ENCODE peak calls at places on chromosomes 12 and 14, in six cellular contexts. One of them, this sample, is unnamed.

GRCh38 chr14:31425905-31426304 is 5.6 kb upstream of the HEATR5A start:
- DNase-seq in CD8-positive, alpha-beta T cell: no peak
- DNase-seq in GM06990: no peak
- DNase-seq in tibial nerve: no peak
- DNase-seq in stimulated activated CD4-positive, alpha-beta T cell treated with anti-CD3 and anti-CD28 coated beads, Interleukin-1b, Interleukin-23, amount 100 ng/mL, for 24 hours: no peak
- DNase-seq in caudate nucleus: no peak
- DNase-seq in this sample: no peak

GRCh38 chr12:54935235-54935951 is 49.2 kb downstream of the TESPA1 start:
- DNase-seq in caudate nucleus: peak; percentile 17
- DNase-seq in stimulated activated CD4-positive, alpha-beta T cell treated with anti-CD3 and anti-CD28 coated beads, Interleukin-1b, Interleukin-23, amount 100 ng/mL, for 24 hours: no peak
- DNase-seq in GM06990: peak; percentile 69
- DNase-seq in CD8-positive, alpha-beta T cell: peak; percentile 12
- DNase-seq in tibial nerve: no peak
- DNase-seq in this sample: no peak

GRCh38 chr14:64387232-64387737 is 868 bp upstream of the MTHFD1 start:
- DNase-seq in stimulated activated CD4-positive, alpha-beta T cell treated with anti-CD3 and anti-CD28 coated beads, Interleukin-1b, Interleukin-23, amount 100 ng/mL, for 24 hours: no peak
- DNase-seq in GM06990: no peak
- DNase-seq in caudate nucleus: peak; percentile 10
- DNase-seq in CD8-positive, alpha-beta T cell: no peak
- DNase-seq in tibial nerve: peak; percentile 20
- DNase-seq in this sample: peak; percentile 92

GRCh38 chr14:74577247-74577947 is 34.6 kb downstream of the LTBP2 start:
- DNase-seq in GM06990: no peak
- DNase-seq in caudate nucleus: no peak
- DNase-seq in stimulated activated CD4-positive, alpha-beta T cell treated with anti-CD3 and anti-CD28 coated beads, Interleukin-1b, Interleukin-23, amount 100 ng/mL, for 24 hours: no peak
- DNase-seq in CD8-positive, alpha-beta T cell: no peak
- DNase-seq in tibial nerve: peak; percentile 77
- DNase-seq in this sample: no peak

GRCh38 chr14:97791906-97792305 is 994.7 kb downstream of the VRK1 start:
- DNase-seq in GM06990: no peak
- DNase-seq in caudate nucleus: no peak
- DNase-seq in stimulated activated CD4-positive, alpha-beta T cell treated with anti-CD3 and anti-CD28 coated beads, Interleukin-1b, Interleukin-23, amount 100 ng/mL, for 24 hours: no peak
- DNase-seq in tibial nerve: no peak
- DNase-seq in CD8-positive, alpha-beta T cell: no peak
- DNase-seq in this sample: no peak

GRCh38 chr12:130344529-130344928 is 6.8 kb downstream of the PIWIL1 start:
- DNase-seq in stimulated activated CD4-positive, alpha-beta T cell treated with anti-CD3 and anti-CD28 coated beads, Interleukin-1b, Interleukin-23, amount 100 ng/mL, for 24 hours: no peak
- DNase-seq in caudate nucleus: no peak
- DNase-seq in tibial nerve: no peak
- DNase-seq in CD8-positive, alpha-beta T cell: no peak
- DNase-seq in GM06990: no peak
- DNase-seq in this sample: no peak

GRCh38 chr12:11815397-11815796 is 165.9 kb downstream of the ETV6 start:
- DNase-seq in caudate nucleus: no peak
- DNase-seq in tibial nerve: no peak
- DNase-seq in stimulated activated CD4-positive, alpha-beta T cell treated with anti-CD3 and anti-CD28 coated beads, Interleukin-1b, Interleukin-23, amount 100 ng/mL, for 24 hours: no peak
- DNase-seq in GM06990: no peak
- DNase-seq in CD8-positive, alpha-beta T cell: no peak
- DNase-seq in this sample: no peak

GRCh38 chr12:45299132-45299692 is 83.3 kb downstream of the ANO6 start:
- DNase-seq in tibial nerve: no peak
- DNase-seq in GM06990: no peak
- DNase-seq in CD8-positive, alpha-beta T cell: no peak
- DNase-seq in stimulated activated CD4-positive, alpha-beta T cell treated with anti-CD3 and anti-CD28 coated beads, Interleukin-1b, Interleukin-23, amount 100 ng/mL, for 24 hours: no peak
- DNase-seq in caudate nucleus: no peak
- DNase-seq in this sample: no peak

GRCh38 chr14:79254069-79254775 is 957.1 kb downstream of the DIO2 start:
- DNase-seq in tibial nerve: no peak
- DNase-seq in stimulated activated CD4-positive, alpha-beta T cell treated with anti-CD3 and anti-CD28 coated beads, Interleukin-1b, Interleukin-23, amount 100 ng/mL, for 24 hours: no peak
- DNase-seq in caudate nucleus: no peak
- DNase-seq in CD8-positive, alpha-beta T cell: no peak
- DNase-seq in GM06990: no peak
- DNase-seq in this sample: no peak

GRCh38 chr12:52818376-52818775 is 4.5 kb upstream of the KRT4 start:
- DNase-seq in CD8-positive, alpha-beta T cell: no peak
- DNase-seq in stimulated activated CD4-positive, alpha-beta T cell treated with anti-CD3 and anti-CD28 coated beads, Interleukin-1b, Interleukin-23, amount 100 ng/mL, for 24 hours: no peak
- DNase-seq in GM06990: no peak
- DNase-seq in caudate nucleus: no peak
- DNase-seq in tibial nerve: no peak
- DNase-seq in this sample: no peak

GRCh38 chr12:118102609-118103008 is 1.2 kb downstream of the VSIG10 start:
- DNase-seq in CD8-positive, alpha-beta T cell: no peak
- DNase-seq in caudate nucleus: no peak
- DNase-seq in GM06990: no peak
- DNase-seq in stimulated activated CD4-positive, alpha-beta T cell treated with anti-CD3 and anti-CD28 coated beads, Interleukin-1b, Interleukin-23, amount 100 ng/mL, for 24 hours: no peak
- DNase-seq in tibial nerve: no peak
- DNase-seq in this sample: no peak

GRCh38 chr14:94041551-94042346 is 15.6 kb downstream of the OTUB2 start:
- DNase-seq in stimulated activated CD4-positive, alpha-beta T cell treated with anti-CD3 and anti-CD28 coated beads, Interleukin-1b, Interleukin-23, amount 100 ng/mL, for 24 hours: no peak
- DNase-seq in CD8-positive, alpha-beta T cell: no peak
- DNase-seq in tibial nerve: no peak
- DNase-seq in caudate nucleus: no peak
- DNase-seq in GM06990: no peak
- DNase-seq in this sample: no peak

GRCh38 chr14:65250162-65250495 is 147.8 kb upstream of the MAX start:
- DNase-seq in stimulated activated CD4-positive, alpha-beta T cell treated with anti-CD3 and anti-CD28 coated beads, Interleukin-1b, Interleukin-23, amount 100 ng/mL, for 24 hours: no peak
- DNase-seq in caudate nucleus: no peak
- DNase-seq in tibial nerve: no peak
- DNase-seq in GM06990: no peak
- DNase-seq in CD8-positive, alpha-beta T cell: no peak
- DNase-seq in this sample: no peak

GRCh38 chr12:108455706-108456105 is 59.4 kb upstream of the FICD start:
- DNase-seq in stimulated activated CD4-positive, alpha-beta T cell treated with anti-CD3 and anti-CD28 coated beads, Interleukin-1b, Interleukin-23, amount 100 ng/mL, for 24 hours: no peak
- DNase-seq in caudate nucleus: no peak
- DNase-seq in tibial nerve: no peak
- DNase-seq in GM06990: peak; percentile 40
- DNase-seq in CD8-positive, alpha-beta T cell: no peak
- DNase-seq in this sample: no peak

GRCh38 chr12:3532931-3533702 is 42.1 kb downstream of the PRMT8 start:
- DNase-seq in tibial nerve: no peak
- DNase-seq in GM06990: no peak
- DNase-seq in CD8-positive, alpha-beta T cell: no peak
- DNase-seq in stimulated activated CD4-positive, alpha-beta T cell treated with anti-CD3 and anti-CD28 coated beads, Interleukin-1b, Interleukin-23, amount 100 ng/mL, for 24 hours: no peak
- DNase-seq in caudate nucleus: no peak
- DNase-seq in this sample: no peak

GRCh38 chr12:28156362-28156761 is 33.9 kb upstream of the CCDC91 start:
- DNase-seq in caudate nucleus: no peak
- DNase-seq in CD8-positive, alpha-beta T cell: no peak
- DNase-seq in stimulated activated CD4-positive, alpha-beta T cell treated with anti-CD3 and anti-CD28 coated beads, Interleukin-1b, Interleukin-23, amount 100 ng/mL, for 24 hours: no peak
- DNase-seq in tibial nerve: no peak
- DNase-seq in GM06990: no peak
- DNase-seq in this sample: no peak

GRCh38 chr12:52082668-52082987 is 3.1 kb downstream of the SMIM41 start:
- DNase-seq in caudate nucleus: no peak
- DNase-seq in GM06990: no peak
- DNase-seq in stimulated activated CD4-positive, alpha-beta T cell treated with anti-CD3 and anti-CD28 coated beads, Interleukin-1b, Interleukin-23, amount 100 ng/mL, for 24 hours: no peak
- DNase-seq in CD8-positive, alpha-beta T cell: no peak
- DNase-seq in tibial nerve: no peak
- DNase-seq in this sample: no peak

GRCh38 chr12:103930787-103931536 is 752 bp downstream of the HSP90B1 start:
- DNase-seq in tibial nerve: peak; percentile 40
- DNase-seq in CD8-positive, alpha-beta T cell: no peak
- DNase-seq in stimulated activated CD4-positive, alpha-beta T cell treated with anti-CD3 and anti-CD28 coated beads, Interleukin-1b, Interleukin-23, amount 100 ng/mL, for 24 hours: no peak
- DNase-seq in GM06990: peak; percentile 64
- DNase-seq in caudate nucleus: peak; percentile 41
- DNase-seq in this sample: peak; percentile 86

GRCh38 chr14:87457727-87458126 is 535.3 kb downstream of the GALC start:
- DNase-seq in GM06990: no peak
- DNase-seq in stimulated activated CD4-positive, alpha-beta T cell treated with anti-CD3 and anti-CD28 coated beads, Interleukin-1b, Interleukin-23, amount 100 ng/mL, for 24 hours: no peak
- DNase-seq in caudate nucleus: no peak
- DNase-seq in CD8-positive, alpha-beta T cell: no peak
- DNase-seq in tibial nerve: no peak
- DNase-seq in this sample: no peak

GRCh38 chr12:71392521-71393145 is 47.0 kb upstream of the LGR5 start:
- DNase-seq in GM06990: no peak
- DNase-seq in tibial nerve: peak; percentile 33
- DNase-seq in CD8-positive, alpha-beta T cell: no peak
- DNase-seq in caudate nucleus: no peak
- DNase-seq in stimulated activated CD4-positive, alpha-beta T cell treated with anti-CD3 and anti-CD28 coated beads, Interleukin-1b, Interleukin-23, amount 100 ng/mL, for 24 hours: no peak
- DNase-seq in this sample: no peak

GRCh38 chr12:102917026-102917787 is at the start of gene PAH:
- DNase-seq in caudate nucleus: no peak
- DNase-seq in GM06990: peak; percentile 39
- DNase-seq in stimulated activated CD4-positive, alpha-beta T cell treated with anti-CD3 and anti-CD28 coated beads, Interleukin-1b, Interleukin-23, amount 100 ng/mL, for 24 hours: no peak
- DNase-seq in CD8-positive, alpha-beta T cell: no peak
- DNase-seq in tibial nerve: no peak
- DNase-seq in this sample: no peak

GRCh38 chr12:14540801-14541462 is 26.8 kb downstream of the PLBD1 start:
- DNase-seq in tibial nerve: no peak
- DNase-seq in GM06990: peak; percentile 22
- DNase-seq in CD8-positive, alpha-beta T cell: no peak
- DNase-seq in caudate nucleus: no peak
- DNase-seq in stimulated activated CD4-positive, alpha-beta T cell treated with anti-CD3 and anti-CD28 coated beads, Interleukin-1b, Interleukin-23, amount 100 ng/mL, for 24 hours: no peak
- DNase-seq in this sample: no peak

GRCh38 chr14:74952697-74953484 is 2.5 kb downstream of the PGF start:
- DNase-seq in GM06990: no peak
- DNase-seq in caudate nucleus: no peak
- DNase-seq in stimulated activated CD4-positive, alpha-beta T cell treated with anti-CD3 and anti-CD28 coated beads, Interleukin-1b, Interleukin-23, amount 100 ng/mL, for 24 hours: no peak
- DNase-seq in CD8-positive, alpha-beta T cell: no peak
- DNase-seq in tibial nerve: no peak
- DNase-seq in this sample: no peak

GRCh38 chr12:9118161-9118560 is 2.4 kb upstream of the A2M start:
- DNase-seq in stimulated activated CD4-positive, alpha-beta T cell treated with anti-CD3 and anti-CD28 coated beads, Interleukin-1b, Interleukin-23, amount 100 ng/mL, for 24 hours: no peak
- DNase-seq in caudate nucleus: no peak
- DNase-seq in CD8-positive, alpha-beta T cell: no peak
- DNase-seq in tibial nerve: peak; percentile 11
- DNase-seq in GM06990: peak; percentile 14
- DNase-seq in this sample: no peak

GRCh38 chr12:13606290-13606689 is 375.1 kb downstream of the GRIN2B start:
- DNase-seq in tibial nerve: no peak
- DNase-seq in stimulated activated CD4-positive, alpha-beta T cell treated with anti-CD3 and anti-CD28 coated beads, Interleukin-1b, Interleukin-23, amount 100 ng/mL, for 24 hours: no peak
- DNase-seq in GM06990: no peak
- DNase-seq in CD8-positive, alpha-beta T cell: no peak
- DNase-seq in caudate nucleus: no peak
- DNase-seq in this sample: no peak

GRCh38 chr14:106436310-106436905 is 910.0 kb downstream of the TMEM121 start:
- DNase-seq in tibial nerve: no peak
- DNase-seq in CD8-positive, alpha-beta T cell: peak; percentile 60
- DNase-seq in caudate nucleus: no peak
- DNase-seq in GM06990: peak; percentile 35
- DNase-seq in stimulated activated CD4-positive, alpha-beta T cell treated with anti-CD3 and anti-CD28 coated beads, Interleukin-1b, Interleukin-23, amount 100 ng/mL, for 24 hours: peak; percentile 57
- DNase-seq in this sample: no peak

GRCh38 chr14:44866770-44867169 is 95.0 kb downstream of the KLHL28 start:
- DNase-seq in GM06990: no peak
- DNase-seq in caudate nucleus: no peak
- DNase-seq in CD8-positive, alpha-beta T cell: no peak
- DNase-seq in stimulated activated CD4-positive, alpha-beta T cell treated with anti-CD3 and anti-CD28 coated beads, Interleukin-1b, Interleukin-23, amount 100 ng/mL, for 24 hours: no peak
- DNase-seq in tibial nerve: no peak
- DNase-seq in this sample: no peak

GRCh38 chr12:11822071-11822818 is 172.8 kb downstream of the ETV6 start:
- DNase-seq in caudate nucleus: no peak
- DNase-seq in tibial nerve: no peak
- DNase-seq in stimulated activated CD4-positive, alpha-beta T cell treated with anti-CD3 and anti-CD28 coated beads, Interleukin-1b, Interleukin-23, amount 100 ng/mL, for 24 hours: peak; percentile 22
- DNase-seq in GM06990: peak; percentile 54
- DNase-seq in CD8-positive, alpha-beta T cell: peak; percentile 16
- DNase-seq in this sample: no peak

GRCh38 chr12:88633312-88633711 is 53.0 kb upstream of the KITLG start:
- DNase-seq in CD8-positive, alpha-beta T cell: no peak
- DNase-seq in caudate nucleus: no peak
- DNase-seq in stimulated activated CD4-positive, alpha-beta T cell treated with anti-CD3 and anti-CD28 coated beads, Interleukin-1b, Interleukin-23, amount 100 ng/mL, for 24 hours: no peak
- DNase-seq in GM06990: no peak
- DNase-seq in tibial nerve: no peak
- DNase-seq in this sample: no peak

GRCh38 chr14:75653563-75653962 is 7.1 kb downstream of the ERG28 start:
- DNase-seq in tibial nerve: no peak
- DNase-seq in GM06990: no peak
- DNase-seq in stimulated activated CD4-positive, alpha-beta T cell treated with anti-CD3 and anti-CD28 coated beads, Interleukin-1b, Interleukin-23, amount 100 ng/mL, for 24 hours: no peak
- DNase-seq in CD8-positive, alpha-beta T cell: no peak
- DNase-seq in caudate nucleus: no peak
- DNase-seq in this sample: no peak

GRCh38 chr14:55352201-55352600 is 59.4 kb downstream of the ATG14 start:
- DNase-seq in caudate nucleus: no peak
- DNase-seq in CD8-positive, alpha-beta T cell: no peak
- DNase-seq in stimulated activated CD4-positive, alpha-beta T cell treated with anti-CD3 and anti-CD28 coated beads, Interleukin-1b, Interleukin-23, amount 100 ng/mL, for 24 hours: no peak
- DNase-seq in tibial nerve: no peak
- DNase-seq in GM06990: no peak
- DNase-seq in this sample: no peak

GRCh38 chr14:81269979-81270375 is 49.2 kb upstream of the GTF2A1 start:
- DNase-seq in tibial nerve: no peak
- DNase-seq in stimulated activated CD4-positive, alpha-beta T cell treated with anti-CD3 and anti-CD28 coated beads, Interleukin-1b, Interleukin-23, amount 100 ng/mL, for 24 hours: no peak
- DNase-seq in GM06990: no peak
- DNase-seq in CD8-positive, alpha-beta T cell: no peak
- DNase-seq in caudate nucleus: no peak
- DNase-seq in this sample: no peak

GRCh38 chr12:46402451-46402850 is 29.9 kb upstream of the SLC38A2 start:
- DNase-seq in CD8-positive, alpha-beta T cell: no peak
- DNase-seq in GM06990: no peak
- DNase-seq in stimulated activated CD4-positive, alpha-beta T cell treated with anti-CD3 and anti-CD28 coated beads, Interleukin-1b, Interleukin-23, amount 100 ng/mL, for 24 hours: no peak
- DNase-seq in tibial nerve: no peak
- DNase-seq in caudate nucleus: no peak
- DNase-seq in this sample: peak; percentile 56

GRCh38 chr12:100075598-100075997 is 67.1 kb downstream of the BLTP3B start:
- DNase-seq in CD8-positive, alpha-beta T cell: no peak
- DNase-seq in caudate nucleus: no peak
- DNase-seq in tibial nerve: no peak
- DNase-seq in stimulated activated CD4-positive, alpha-beta T cell treated with anti-CD3 and anti-CD28 coated beads, Interleukin-1b, Interleukin-23, amount 100 ng/mL, for 24 hours: no peak
- DNase-seq in GM06990: no peak
- DNase-seq in this sample: no peak

GRCh38 chr12:47868041-47868440 is 36.8 kb downstream of the VDR start:
- DNase-seq in CD8-positive, alpha-beta T cell: no peak
- DNase-seq in caudate nucleus: no peak
- DNase-seq in GM06990: no peak
- DNase-seq in tibial nerve: no peak
- DNase-seq in stimulated activated CD4-positive, alpha-beta T cell treated with anti-CD3 and anti-CD28 coated beads, Interleukin-1b, Interleukin-23, amount 100 ng/mL, for 24 hours: no peak
- DNase-seq in this sample: no peak